ENCODE peak calls at places on chromosomes 1 and 21, in five cellular contexts. One of them, this sample, is unnamed.

GRCh38 chr1:234495231-234495990 is 16.4 kb upstream of the TARBP1 start:
- DNase-seq in hepatic stellate cell: peak; percentile 66
- DNase-seq in epithelial cell of proximal tubule: peak; percentile 85
- DNase-seq in iPS-NIHi11: no peak
- DNase-seq in small intestine: no peak
- DNase-seq in this sample: peak; percentile 48

GRCh38 chr21:15688016-15688415 is 41.8 kb upstream of the USP25 start:
- DNase-seq in hepatic stellate cell: no peak
- DNase-seq in epithelial cell of proximal tubule: no peak
- DNase-seq in iPS-NIHi11: no peak
- DNase-seq in small intestine: no peak
- DNase-seq in this sample: no peak

GRCh38 chr1:8627728-8628127 is 189.7 kb downstream of the RERE start:
- DNase-seq in hepatic stellate cell: no peak
- DNase-seq in epithelial cell of proximal tubule: no peak
- DNase-seq in iPS-NIHi11: no peak
- DNase-seq in small intestine: no peak
- DNase-seq in this sample: no peak

GRCh38 chr1:231108500-231109254 is 53.2 kb upstream of the TRIM67 start:
- DNase-seq in hepatic stellate cell: no peak
- DNase-seq in epithelial cell of proximal tubule: no peak
- DNase-seq in iPS-NIHi11: no peak
- DNase-seq in small intestine: no peak
- DNase-seq in this sample: no peak

GRCh38 chr21:41762236-41762635 is 4.6 kb downstream of the RIPK4 start:
- DNase-seq in hepatic stellate cell: no peak
- DNase-seq in epithelial cell of proximal tubule: no peak
- DNase-seq in iPS-NIHi11: peak; percentile 71
- DNase-seq in small intestine: no peak
- DNase-seq in this sample: no peak

GRCh38 chr1:206419783-206420182 is 50.5 kb upstream of the IKBKE start:
- DNase-seq in hepatic stellate cell: peak; percentile 46
- DNase-seq in epithelial cell of proximal tubule: no peak
- DNase-seq in iPS-NIHi11: no peak
- DNase-seq in small intestine: no peak
- DNase-seq in this sample: no peak

GRCh38 chr1:30461640-30462039 is 261.7 kb downstream of the MATN1 start:
- DNase-seq in hepatic stellate cell: no peak
- DNase-seq in epithelial cell of proximal tubule: no peak
- DNase-seq in iPS-NIHi11: no peak
- DNase-seq in small intestine: peak; percentile 15
- DNase-seq in this sample: peak; percentile 52

GRCh38 chr1:243325305-243325890 is 69.6 kb downstream of the SDCCAG8 start:
- DNase-seq in hepatic stellate cell: peak; percentile 26
- DNase-seq in epithelial cell of proximal tubule: no peak
- DNase-seq in iPS-NIHi11: peak; percentile 25
- DNase-seq in small intestine: peak; percentile 54
- DNase-seq in this sample: peak; percentile 66

GRCh38 chr21:28333455-28334108 is 659.1 kb downstream of the LTN1 start:
- DNase-seq in hepatic stellate cell: no peak
- DNase-seq in epithelial cell of proximal tubule: peak; percentile 76
- DNase-seq in iPS-NIHi11: no peak
- DNase-seq in small intestine: no peak
- DNase-seq in this sample: no peak

GRCh38 chr1:53807916-53808315 is 30.2 kb downstream of the NDC1 start:
- DNase-seq in hepatic stellate cell: peak; percentile 38
- DNase-seq in epithelial cell of proximal tubule: no peak
- DNase-seq in iPS-NIHi11: no peak
- DNase-seq in small intestine: no peak
- DNase-seq in this sample: no peak

GRCh38 chr1:7984826-7985225 is 23.3 kb downstream of the PARK7 start:
- DNase-seq in hepatic stellate cell: no peak
- DNase-seq in epithelial cell of proximal tubule: no peak
- DNase-seq in iPS-NIHi11: no peak
- DNase-seq in small intestine: no peak
- DNase-seq in this sample: no peak

GRCh38 chr1:161710562-161710961 is 3.5 kb downstream of the FCRLA start:
- DNase-seq in hepatic stellate cell: no peak
- DNase-seq in epithelial cell of proximal tubule: no peak
- DNase-seq in iPS-NIHi11: no peak
- DNase-seq in small intestine: no peak
- DNase-seq in this sample: no peak

GRCh38 chr1:239909894-239910293 is 181.8 kb upstream of the FMN2 start:
- DNase-seq in hepatic stellate cell: no peak
- DNase-seq in epithelial cell of proximal tubule: no peak
- DNase-seq in iPS-NIHi11: no peak
- DNase-seq in small intestine: no peak
- DNase-seq in this sample: peak; percentile 73

GRCh38 chr1:69524010-69524409 is 43.7 kb upstream of the LRRC7 start:
- DNase-seq in hepatic stellate cell: no peak
- DNase-seq in epithelial cell of proximal tubule: no peak
- DNase-seq in iPS-NIHi11: no peak
- DNase-seq in small intestine: no peak
- DNase-seq in this sample: no peak

GRCh38 chr1:74505133-74505532 is 7.3 kb downstream of the LRRC53 start:
- DNase-seq in hepatic stellate cell: no peak
- DNase-seq in epithelial cell of proximal tubule: no peak
- DNase-seq in iPS-NIHi11: no peak
- DNase-seq in small intestine: peak; percentile 8
- DNase-seq in this sample: peak; percentile 19

GRCh38 chr1:20785907-20786309 is 1.2 kb downstream of the HP1BP3 start:
- DNase-seq in hepatic stellate cell: no peak
- DNase-seq in epithelial cell of proximal tubule: no peak
- DNase-seq in iPS-NIHi11: no peak
- DNase-seq in small intestine: peak; percentile 36
- DNase-seq in this sample: no peak

GRCh38 chr1:244325056-244325764 is 126.5 kb downstream of the ADSS2 start:
- DNase-seq in hepatic stellate cell: no peak
- DNase-seq in epithelial cell of proximal tubule: no peak
- DNase-seq in iPS-NIHi11: no peak
- DNase-seq in small intestine: peak; percentile 32
- DNase-seq in this sample: no peak

This sample was measured in hepatocyte.